ENCODE peak calls at places on chromosome 11, in seven cellular contexts. W, Y, N, F, K, H and L are unnamed samples.
A peak's percentile ranks its signal among the peaks of the same experiment; 100 is the strongest.

GRCh38 chr11:104130161-104130560 is 33.8 kb downstream of the PDGFD start:
- DNase-seq in N (no peak), K (no peak), Y (no peak), W (no peak), F (no peak), H (no peak), L (no peak)

GRCh38 chr11:125933030-125933813 is 12.6 kb upstream of the VSIG10L2 start:
- DNase-seq in F (no peak), W (no peak), Y (no peak), N (no peak), H (no peak), K (no peak), L (no peak)

GRCh38 chr11:3103076-3103475 is 45.9 kb upstream of the CARS1 start:
- DNase-seq in Y (no peak), N (no peak), K (no peak), W (no peak), H (no peak), F (no peak), L (no peak)

GRCh38 chr11:47417712-47418111 is 8.5 kb downstream of the PSMC3 start:
- DNase-seq in K (no peak), Y (no peak), H (no peak), W (no peak), F (no peak), N (no peak), L (no peak)

GRCh38 chr11:35594680-35595079 is 23.6 kb upstream of the FJX1 start:
- DNase-seq in F (no peak), H (no peak), W (no peak), Y (no peak), K (no peak), N (no peak), L (no peak)

GRCh38 chr11:69437876-69438205 is 43.6 kb upstream of the LINC01488 start:
- DNase-seq in H (no peak), N (no peak), K (no peak), W (no peak), F (no peak), Y (no peak), L (no peak)

GRCh38 chr11:43554148-43554473 is 126.4 kb upstream of the HSD17B12 start:
- DNase-seq in Y (no peak), F (no peak), H (no peak), N (no peak), K (no peak), W (no peak), L (no peak)

GRCh38 chr11:39541945-39542351 is 1917.5 kb downstream of the LRRC4C start:
- DNase-seq in H (no peak), K (no peak), F (no peak), Y (peak; percentile 51), W (no peak), N (no peak), L (no peak)

GRCh38 chr11:125179895-125180294 is 15.3 kb downstream of the PKNOX2 start:
- DNase-seq in H (no peak), F (no peak), K (no peak), N (no peak), W (no peak), Y (no peak), L (no peak)

GRCh38 chr11:48024635-48025071 is 44.3 kb downstream of the PTPRJ start:
- DNase-seq in K (no peak), Y (no peak), F (no peak), W (no peak), H (no peak), N (no peak), L (peak; percentile 75)

GRCh38 chr11:59822989-59823566 is 12.5 kb upstream of the MRPL16 start:
- DNase-seq in W (peak; percentile 21), K (no peak), Y (no peak), H (peak; percentile 41), F (peak; percentile 40), N (peak; percentile 78), L (no peak)

GRCh38 chr11:107224836-107225235 is 206.6 kb upstream of the GUCY1A2 start:
- DNase-seq in F (no peak), N (no peak), H (no peak), W (no peak), Y (no peak), K (no peak), L (no peak)

GRCh38 chr11:78961186-78961782 is 386.6 kb upstream of the NARS2 start:
- DNase-seq in N (peak; percentile 52), W (no peak), F (no peak), K (no peak), H (no peak), Y (peak; percentile 56), L (no peak)

GRCh38 chr11:5891216-5891800 is 1.7 kb upstream of the OR52E5 start:
- DNase-seq in H (no peak), N (no peak), F (no peak), K (no peak), Y (no peak), W (no peak), L (no peak)

GRCh38 chr11:18243783-18244362 is 4.6 kb downstream of the SAA2 start:
- DNase-seq in F (peak; percentile 62), N (peak; percentile 81), Y (peak; percentile 72), H (peak; percentile 6), K (peak; percentile 35), W (peak; percentile 11), L (peak; percentile 36)

GRCh38 chr11:774873-775592 is 2.3 kb downstream of the GATD1 start:
- DNase-seq in F (no peak), Y (no peak), H (no peak), K (no peak), N (no peak), W (no peak), L (no peak)

GRCh38 chr11:78000193-78000592 is 5.7 kb upstream of the INTS4 start:
- DNase-seq in F (peak; percentile 75), N (peak; percentile 50), K (peak; percentile 4), W (peak; percentile 21), Y (peak; percentile 56), H (peak; percentile 51), L (peak; percentile 27)

GRCh38 chr11:95363189-95363588 is 132.2 kb upstream of the SESN3 start:
- DNase-seq in Y (no peak), K (no peak), W (no peak), N (no peak), F (no peak), H (no peak), L (no peak)

GRCh38 chr11:47408598-47409439 is 429 bp downstream of the SLC39A13 start:
- DNase-seq in N (peak; percentile 38), F (peak; percentile 67), H (no peak), W (peak; percentile 56), K (no peak), Y (no peak), L (no peak)

GRCh38 chr11:10540546-10540914 is 457 bp downstream of the RNF141 start:
- DNase-seq in Y (no peak), W (no peak), N (peak; percentile 72), K (no peak), H (no peak), F (peak; percentile 23), L (no peak)

GRCh38 chr11:99015634-99016454 is 4.9 kb upstream of the CNTN5 start:
- DNase-seq in Y (no peak), N (peak; percentile 22), H (peak; percentile 51), W (no peak), K (no peak), F (peak; percentile 37), L (no peak)

GRCh38 chr11:69355346-69355940 is 61.5 kb downstream of the MYEOV start:
- DNase-seq in Y (peak; percentile 11), F (no peak), H (no peak), N (no peak), W (no peak), K (no peak), L (no peak)

GRCh38 chr11:122673706-122674105 is 18.2 kb downstream of the UBASH3B start:
- DNase-seq in H (no peak), Y (no peak), W (no peak), K (no peak), N (no peak), F (peak; percentile 47), L (no peak)

GRCh38 chr11:123531325-123531724 is 101.3 kb downstream of the GRAMD1B start:
- DNase-seq in W (no peak), K (no peak), N (no peak), H (no peak), F (no peak), Y (no peak), L (no peak)

GRCh38 chr11:2156416-2157182 is 4.4 kb downstream of the INS start:
- DNase-seq in N (peak; percentile 84), K (no peak), Y (peak; percentile 97), F (peak; percentile 85), W (no peak), H (peak; percentile 8), L (no peak)

GRCh38 chr11:128451651-128452470 is 135.5 kb downstream of the ETS1 start:
- DNase-seq in K (no peak), W (no peak), H (peak; percentile 66), Y (no peak), N (peak; percentile 51), F (no peak), L (no peak)

GRCh38 chr11:119337581-119338317 is 2.9 kb downstream of the C1QTNF5 start:
- DNase-seq in N (peak; percentile 52), Y (peak; percentile 80), K (no peak), F (peak; percentile 69), W (no peak), H (no peak), L (no peak)

GRCh38 chr11:61007971-61008896 is 36.8 kb downstream of the CD6 start:
- DNase-seq in F (no peak), Y (peak; percentile 93), N (peak; percentile 40), H (no peak), K (no peak), W (no peak), L (no peak)

GRCh38 chr11:102831128-102831708 is 12.2 kb downstream of the MMP3 start:
- DNase-seq in K (no peak), W (no peak), N (peak; percentile 63), H (no peak), Y (peak; percentile 71), F (no peak), L (no peak)

GRCh38 chr11:126257764-126258163 is 10.9 kb downstream of the SRPRA start:
- DNase-seq in H (no peak), K (no peak), W (peak; percentile 47), N (no peak), F (no peak), Y (no peak), L (no peak)

GRCh38 chr11:116331381-116331780 is 441.4 kb downstream of the BUD13 start:
- DNase-seq in Y (no peak), F (no peak), H (no peak), K (no peak), N (no peak), W (no peak), L (no peak)

GRCh38 chr11:106011481-106011880 is 10.6 kb downstream of the MSANTD4 start:
- DNase-seq in N (no peak), Y (no peak), F (no peak), K (no peak), W (no peak), H (no peak), L (no peak)

GRCh38 chr11:18677560-18677959 is 21.0 kb upstream of the TMEM86A start:
- DNase-seq in W (no peak), H (no peak), F (no peak), N (no peak), K (no peak), Y (no peak), L (no peak)

GRCh38 chr11:91984033-91984568 is 240.5 kb upstream of the FAT3 start:
- DNase-seq in W (no peak), N (no peak), H (no peak), F (no peak), Y (no peak), K (no peak), L (no peak)

GRCh38 chr11:65559951-65560537 is 1.9 kb upstream of the LTBP3 start:
- DNase-seq in N (no peak), W (no peak), K (no peak), F (peak; percentile 74), H (peak; percentile 41), Y (no peak), L (no peak)

GRCh38 chr11:19243143-19243542 is 2.4 kb upstream of the E2F8 start:
- DNase-seq in F (no peak), N (no peak), H (no peak), K (no peak), Y (no peak), W (no peak), L (no peak)